ENCODE peak calls at places on chromosomes 3 and 15, in four cellular contexts. Y, W, O and L are unnamed samples.

GRCh38 chr3:33786565-33787327 is 11.7 kb upstream of the PDCD6IP start:
- DNase-seq in Y (no peak), W (no peak), O (no peak), L (peak; percentile 76)

GRCh38 chr15:80240261-80240660 is 11.8 kb downstream of the CTXND1 start:
- DNase-seq in Y (no peak), W (peak; percentile 34), O (no peak), L (no peak)

GRCh38 chr15:34651962-34652725 is 68.7 kb upstream of the GOLGA8B start:
- DNase-seq in Y (no peak), W (no peak), O (no peak), L (no peak)

GRCh38 chr3:112505907-112506306 is 6.6 kb upstream of the BTLA start:
- DNase-seq in Y (no peak), W (no peak), O (no peak), L (no peak)

GRCh38 chr3:106206165-106206564 is 337.4 kb upstream of the CBLB start:
- DNase-seq in Y (no peak), W (no peak), O (no peak), L (peak; percentile 68)

GRCh38 chr3:195103623-195104022 is 167.3 kb downstream of the XXYLT1 start:
- DNase-seq in Y (no peak), W (no peak), O (no peak), L (peak; percentile 16)

GRCh38 chr3:139630532-139630931 is 47.2 kb downstream of the NMNAT3 start:
- DNase-seq in Y (no peak), W (no peak), O (no peak), L (no peak)

GRCh38 chr3:861721-862120 is 231.1 kb upstream of the CNTN6 start:
- DNase-seq in Y (no peak), W (no peak), O (no peak), L (no peak)

GRCh38 chr3:53132347-53132746 is 2.1 kb upstream of the RFT1 start:
- DNase-seq in Y (no peak), W (no peak), O (no peak), L (no peak)

GRCh38 chr15:79257454-79257853 is 25.1 kb upstream of the ANKRD34C start:
- DNase-seq in Y (no peak), W (peak; percentile 64), O (no peak), L (no peak)

GRCh38 chr3:172520332-172520831 is 2.8 kb downstream of the TNFSF10 start:
- DNase-seq in Y (no peak), W (no peak), O (peak; percentile 59), L (peak; percentile 74)

GRCh38 chr3:59764131-59764530 is 714.3 kb upstream of the CFAP20DC start:
- DNase-seq in Y (no peak), W (no peak), O (no peak), L (no peak)

GRCh38 chr15:82263350-82263749 is 732 bp downstream of the SAXO2 start:
- DNase-seq in Y (no peak), W (no peak), O (no peak), L (peak; percentile 1)